ENCODE peak calls at places on chromosome 21, in five cellular contexts. One of them, this sample, is unnamed.

GRCh38 chr21:32325706-32326105 is 27.1 kb downstream of the MRAP start:
- DNase-seq in K562: no peak
- DNase-seq in right cardiac atrium: no peak
- DNase-seq in tibial artery: peak
- DNase-seq in NCI-H2029 treated with DMSO at 0.1 percent for 48 hours: peak
- DNase-seq in this sample: no peak

GRCh38 chr21:31988492-31989285 is 115.9 kb downstream of the HUNK start:
- DNase-seq in NCI-H2029 treated with DMSO at 0.1 percent for 48 hours: no peak
- DNase-seq in right cardiac atrium: no peak
- DNase-seq in K562: no peak
- DNase-seq in tibial artery: no peak
- DNase-seq in this sample: no peak

GRCh38 chr21:35424122-35424521 is 375.0 kb upstream of the RUNX1 start:
- DNase-seq in NCI-H2029 treated with DMSO at 0.1 percent for 48 hours: no peak
- DNase-seq in tibial artery: no peak
- DNase-seq in right cardiac atrium: no peak
- DNase-seq in K562: no peak
- DNase-seq in this sample: no peak

GRCh38 chr21:45573452-45574035 is 31.3 kb upstream of the SLC19A1 start:
- DNase-seq in NCI-H2029 treated with DMSO at 0.1 percent for 48 hours: no peak
- DNase-seq in right cardiac atrium: peak
- DNase-seq in tibial artery: no peak
- DNase-seq in K562: no peak
- DNase-seq in this sample: no peak

GRCh38 chr21:40976198-40977114 is 129.5 kb upstream of the DSCAM start:
- DNase-seq in NCI-H2029 treated with DMSO at 0.1 percent for 48 hours: no peak
- DNase-seq in K562: no peak
- DNase-seq in tibial artery: no peak
- DNase-seq in right cardiac atrium: no peak
- DNase-seq in this sample: no peak

GRCh38 chr21:36642777-36643176 is 56.1 kb upstream of the SIM2 start:
- DNase-seq in right cardiac atrium: no peak
- DNase-seq in K562: no peak
- DNase-seq in tibial artery: no peak
- DNase-seq in NCI-H2029 treated with DMSO at 0.1 percent for 48 hours: no peak
- DNase-seq in this sample: no peak

GRCh38 chr21:28590722-28591121 is 402.0 kb downstream of the LTN1 start:
- DNase-seq in right cardiac atrium: no peak
- DNase-seq in NCI-H2029 treated with DMSO at 0.1 percent for 48 hours: no peak
- DNase-seq in tibial artery: no peak
- DNase-seq in K562: no peak
- DNase-seq in this sample: no peak

GRCh38 chr21:43928726-43929125 is 63.7 kb downstream of the AGPAT3 start:
- DNase-seq in tibial artery: no peak
- DNase-seq in NCI-H2029 treated with DMSO at 0.1 percent for 48 hours: no peak
- DNase-seq in right cardiac atrium: no peak
- DNase-seq in K562: no peak
- DNase-seq in this sample: no peak

GRCh38 chr21:42636931-42637601 is 16.4 kb upstream of the PDE9A start:
- DNase-seq in NCI-H2029 treated with DMSO at 0.1 percent for 48 hours: no peak
- DNase-seq in right cardiac atrium: no peak
- DNase-seq in K562: no peak
- DNase-seq in tibial artery: no peak
- DNase-seq in this sample: no peak

GRCh38 chr21:42563261-42564045 is 49.8 kb downstream of the SLC37A1 start:
- DNase-seq in right cardiac atrium: peak
- DNase-seq in NCI-H2029 treated with DMSO at 0.1 percent for 48 hours: no peak
- DNase-seq in K562: peak
- DNase-seq in tibial artery: peak
- DNase-seq in this sample: no peak

GRCh38 chr21:42414928-42415769 is 11.4 kb downstream of the UBASH3A start:
- DNase-seq in K562: peak
- DNase-seq in NCI-H2029 treated with DMSO at 0.1 percent for 48 hours: no peak
- DNase-seq in tibial artery: no peak
- DNase-seq in right cardiac atrium: no peak
- DNase-seq in this sample: peak

GRCh38 chr21:31335957-31336738 is 7.9 kb downstream of the TIAM1 start:
- DNase-seq in K562: no peak
- DNase-seq in tibial artery: no peak
- DNase-seq in NCI-H2029 treated with DMSO at 0.1 percent for 48 hours: no peak
- DNase-seq in right cardiac atrium: no peak
- DNase-seq in this sample: no peak

GRCh38 chr21:18803624-18804023 is 400.0 kb upstream of the TMPRSS15 start:
- DNase-seq in right cardiac atrium: no peak
- DNase-seq in K562: no peak
- DNase-seq in tibial artery: no peak
- DNase-seq in NCI-H2029 treated with DMSO at 0.1 percent for 48 hours: no peak
- DNase-seq in this sample: no peak

GRCh38 chr21:46286668-46286982 is 483 bp downstream of the YBEY start:
- DNase-seq in tibial artery: no peak
- DNase-seq in NCI-H2029 treated with DMSO at 0.1 percent for 48 hours: no peak
- DNase-seq in K562: no peak
- DNase-seq in right cardiac atrium: no peak
- DNase-seq in this sample: no peak

GRCh38 chr21:22855581-22855980 is 1857.4 kb downstream of the NCAM2 start:
- DNase-seq in tibial artery: no peak
- DNase-seq in K562: no peak
- DNase-seq in NCI-H2029 treated with DMSO at 0.1 percent for 48 hours: no peak
- DNase-seq in right cardiac atrium: no peak
- DNase-seq in this sample: no peak

GRCh38 chr21:44742418-44743153 is 31.2 kb upstream of the TSPEAR start:
- DNase-seq in NCI-H2029 treated with DMSO at 0.1 percent for 48 hours: peak
- DNase-seq in K562: no peak
- DNase-seq in right cardiac atrium: no peak
- DNase-seq in tibial artery: no peak
- DNase-seq in this sample: peak

GRCh38 chr21:32795802-32796489 is 24.4 kb upstream of the PAXBP1 start:
- DNase-seq in NCI-H2029 treated with DMSO at 0.1 percent for 48 hours: no peak
- DNase-seq in K562: no peak
- DNase-seq in tibial artery: no peak
- DNase-seq in right cardiac atrium: no peak
- DNase-seq in this sample: no peak

GRCh38 chr21:35811115-35811806 is 249.1 kb downstream of the SETD4 start:
- DNase-seq in NCI-H2029 treated with DMSO at 0.1 percent for 48 hours: no peak
- DNase-seq in tibial artery: no peak
- DNase-seq in K562: no peak
- DNase-seq in right cardiac atrium: no peak
- DNase-seq in this sample: no peak

GRCh38 chr21:41970099-41970391 is 16.2 kb upstream of the C2CD2 start:
- DNase-seq in tibial artery: no peak
- DNase-seq in NCI-H2029 treated with DMSO at 0.1 percent for 48 hours: no peak
- DNase-seq in K562: no peak
- DNase-seq in right cardiac atrium: no peak
- DNase-seq in this sample: no peak

GRCh38 chr21:44496900-44497550 is 41.7 kb downstream of the LRRC3 start:
- DNase-seq in K562: no peak
- DNase-seq in right cardiac atrium: no peak
- DNase-seq in NCI-H2029 treated with DMSO at 0.1 percent for 48 hours: peak
- DNase-seq in tibial artery: no peak
- DNase-seq in this sample: no peak

GRCh38 chr21:44653656-44654575 is 543 bp downstream of the KRTAP12-4 start:
- DNase-seq in K562: no peak
- DNase-seq in tibial artery: no peak
- DNase-seq in right cardiac atrium: no peak
- DNase-seq in NCI-H2029 treated with DMSO at 0.1 percent for 48 hours: no peak
- DNase-seq in this sample: peak

GRCh38 chr21:34997295-34997694 is 51.8 kb downstream of the RUNX1 start:
- DNase-seq in NCI-H2029 treated with DMSO at 0.1 percent for 48 hours: no peak
- DNase-seq in K562: peak
- DNase-seq in tibial artery: no peak
- DNase-seq in right cardiac atrium: no peak
- DNase-seq in this sample: no peak

GRCh38 chr21:25639167-25639921 is at the start of gene JAM2:
- DNase-seq in K562: no peak
- DNase-seq in right cardiac atrium: peak
- DNase-seq in NCI-H2029 treated with DMSO at 0.1 percent for 48 hours: no peak
- DNase-seq in tibial artery: peak
- DNase-seq in this sample: peak

GRCh38 chr21:35231115-35231514 is 182.0 kb upstream of the RUNX1 start:
- DNase-seq in NCI-H2029 treated with DMSO at 0.1 percent for 48 hours: no peak
- DNase-seq in K562: no peak
- DNase-seq in tibial artery: no peak
- DNase-seq in right cardiac atrium: no peak
- DNase-seq in this sample: no peak

GRCh38 chr21:37270576-37271365 is 3.6 kb upstream of the VPS26C start:
- DNase-seq in NCI-H2029 treated with DMSO at 0.1 percent for 48 hours: no peak
- DNase-seq in K562: no peak
- DNase-seq in tibial artery: no peak
- DNase-seq in right cardiac atrium: no peak
- DNase-seq in this sample: no peak

GRCh38 chr21:43640437-43640836 is 18.9 kb downstream of the HSF2BP start:
- DNase-seq in tibial artery: no peak
- DNase-seq in K562: no peak
- DNase-seq in right cardiac atrium: no peak
- DNase-seq in NCI-H2029 treated with DMSO at 0.1 percent for 48 hours: no peak
- DNase-seq in this sample: no peak

GRCh38 chr21:28949318-28949717 is 43.4 kb downstream of the LTN1 start:
- DNase-seq in right cardiac atrium: no peak
- DNase-seq in tibial artery: no peak
- DNase-seq in NCI-H2029 treated with DMSO at 0.1 percent for 48 hours: no peak
- DNase-seq in K562: no peak
- DNase-seq in this sample: no peak

GRCh38 chr21:32806810-32807386 is 35.3 kb upstream of the PAXBP1 start:
- DNase-seq in tibial artery: no peak
- DNase-seq in right cardiac atrium: no peak
- DNase-seq in K562: no peak
- DNase-seq in NCI-H2029 treated with DMSO at 0.1 percent for 48 hours: no peak
- DNase-seq in this sample: no peak

GRCh38 chr21:18384771-18385170 is 18.8 kb downstream of the TMPRSS15 start:
- DNase-seq in NCI-H2029 treated with DMSO at 0.1 percent for 48 hours: no peak
- DNase-seq in right cardiac atrium: no peak
- DNase-seq in tibial artery: no peak
- DNase-seq in K562: peak
- DNase-seq in this sample: no peak

GRCh38 chr21:33196956-33197374 is 32.8 kb upstream of the IFNAR2 start:
- DNase-seq in right cardiac atrium: peak
- DNase-seq in K562: peak
- DNase-seq in NCI-H2029 treated with DMSO at 0.1 percent for 48 hours: peak
- DNase-seq in tibial artery: peak
- DNase-seq in this sample: peak

GRCh38 chr21:35663856-35664606 is 396.3 kb downstream of the SETD4 start:
- DNase-seq in right cardiac atrium: no peak
- DNase-seq in K562: no peak
- DNase-seq in tibial artery: no peak
- DNase-seq in NCI-H2029 treated with DMSO at 0.1 percent for 48 hours: no peak
- DNase-seq in this sample: no peak

GRCh38 chr21:31711745-31712144 is 20.2 kb downstream of the SCAF4 start:
- DNase-seq in K562: no peak
- DNase-seq in tibial artery: no peak
- DNase-seq in NCI-H2029 treated with DMSO at 0.1 percent for 48 hours: no peak
- DNase-seq in right cardiac atrium: no peak
- DNase-seq in this sample: no peak

GRCh38 chr21:35044770-35045538 is 4.1 kb downstream of the RUNX1 start:
- DNase-seq in NCI-H2029 treated with DMSO at 0.1 percent for 48 hours: no peak
- DNase-seq in right cardiac atrium: no peak
- DNase-seq in K562: no peak
- DNase-seq in tibial artery: no peak
- DNase-seq in this sample: no peak